ENCODE peak calls at places on chromosomes 12 and 14, in seven cellular contexts. One of them, this sample, is unnamed. For H3K4me1, the result is how much of the 10 kb centered on the place peaks cover.

GRCh38 chr12:131908082-131908715 is 13.8 kb downstream of the ULK1 start:
- DNase-seq in body of pancreas: no peak
- DNase-seq in thoracic aorta: no peak
- DNase-seq in hepatocyte: no peak
- DNase-seq in heart right ventricle: no peak
- DNase-seq in tibial nerve: no peak
- DNase-seq in aorta: peak
- DNase-seq in this sample: peak

GRCh38 chr12:68176252-68176651 is 16.7 kb upstream of the IFNG start:
- DNase-seq in body of pancreas: no peak
- DNase-seq in thoracic aorta: no peak
- DNase-seq in hepatocyte: no peak
- DNase-seq in heart right ventricle: no peak
- DNase-seq in tibial nerve: no peak
- DNase-seq in aorta: no peak
- DNase-seq in this sample: no peak

GRCh38 chr12:55659486-55660385 is 23.0 kb downstream of the OR10P1 start:
- DNase-seq in body of pancreas: peak
- DNase-seq in thoracic aorta: no peak
- DNase-seq in hepatocyte: no peak
- DNase-seq in heart right ventricle: no peak
- DNase-seq in tibial nerve: no peak
- DNase-seq in aorta: no peak
- DNase-seq in this sample: no peak

GRCh38 chr12:121765573-121765972 is 27.9 kb downstream of the RHOF start:
- DNase-seq in body of pancreas: no peak
- DNase-seq in thoracic aorta: no peak
- DNase-seq in hepatocyte: peak
- DNase-seq in heart right ventricle: no peak
- DNase-seq in tibial nerve: no peak
- DNase-seq in aorta: no peak
- DNase-seq in this sample: no peak

GRCh38 chr12:115964214-115964613 is 313.3 kb downstream of the MED13L start:
- DNase-seq in body of pancreas: no peak
- DNase-seq in thoracic aorta: no peak
- DNase-seq in hepatocyte: no peak
- DNase-seq in heart right ventricle: no peak
- DNase-seq in tibial nerve: no peak
- DNase-seq in aorta: no peak
- DNase-seq in this sample: no peak

GRCh38 chr12:67137256-67137655 is 131.9 kb upstream of the CAND1 start:
- DNase-seq in body of pancreas: no peak
- DNase-seq in thoracic aorta: no peak
- DNase-seq in hepatocyte: no peak
- DNase-seq in heart right ventricle: no peak
- DNase-seq in tibial nerve: no peak
- DNase-seq in aorta: no peak
- DNase-seq in this sample: no peak

GRCh38 chr14:55389330-55389729 is 22.3 kb downstream of the ATG14 start:
- DNase-seq in body of pancreas: no peak
- DNase-seq in thoracic aorta: no peak
- DNase-seq in hepatocyte: no peak
- DNase-seq in heart right ventricle: no peak
- DNase-seq in tibial nerve: no peak
- DNase-seq in aorta: no peak
- DNase-seq in this sample: no peak

GRCh38 chr14:69997849-69998248 is 118.6 kb downstream of the SMOC1 start:
- DNase-seq in body of pancreas: peak
- DNase-seq in thoracic aorta: no peak
- DNase-seq in hepatocyte: peak
- DNase-seq in heart right ventricle: no peak
- DNase-seq in tibial nerve: no peak
- DNase-seq in aorta: no peak
- DNase-seq in this sample: no peak

GRCh38 chr12:58741226-58741625 is 179.1 kb downstream of the LRIG3 start:
- DNase-seq in body of pancreas: no peak
- DNase-seq in thoracic aorta: no peak
- DNase-seq in hepatocyte: no peak
- DNase-seq in heart right ventricle: no peak
- DNase-seq in tibial nerve: no peak
- DNase-seq in aorta: no peak
- DNase-seq in this sample: no peak

GRCh38 chr14:54737132-54737711 is 165.4 kb downstream of the GCH1 start:
- DNase-seq in body of pancreas: no peak
- DNase-seq in thoracic aorta: no peak
- DNase-seq in hepatocyte: no peak
- DNase-seq in heart right ventricle: no peak
- DNase-seq in tibial nerve: no peak
- DNase-seq in aorta: no peak
- DNase-seq in this sample: no peak

GRCh38 chr14:34345718-34346465 is 116.1 kb downstream of the SPTSSA start:
- DNase-seq in body of pancreas: no peak
- DNase-seq in thoracic aorta: no peak
- DNase-seq in hepatocyte: no peak
- DNase-seq in heart right ventricle: no peak
- DNase-seq in tibial nerve: no peak
- DNase-seq in aorta: no peak
- DNase-seq in this sample: no peak

GRCh38 chr14:56590535-56590951 is 10.9 kb downstream of the TMEM260 start:
- DNase-seq in body of pancreas: no peak
- DNase-seq in thoracic aorta: no peak
- DNase-seq in hepatocyte: no peak
- DNase-seq in heart right ventricle: peak
- DNase-seq in tibial nerve: no peak
- DNase-seq in aorta: no peak
- DNase-seq in this sample: no peak

GRCh38 chr14:63155511-63156189 is 48.6 kb upstream of the RHOJ start:
- DNase-seq in body of pancreas: no peak
- DNase-seq in thoracic aorta: no peak
- DNase-seq in hepatocyte: no peak
- DNase-seq in heart right ventricle: no peak
- DNase-seq in tibial nerve: no peak
- DNase-seq in aorta: no peak
- DNase-seq in this sample: no peak

GRCh38 chr12:118237053-118237665 is 101.2 kb downstream of the PEBP1 start:
- DNase-seq in body of pancreas: peak
- DNase-seq in thoracic aorta: no peak
- DNase-seq in hepatocyte: no peak
- DNase-seq in heart right ventricle: no peak
- DNase-seq in tibial nerve: no peak
- DNase-seq in aorta: no peak
- DNase-seq in this sample: no peak

GRCh38 chr14:53295985-53296582 is 143.0 kb upstream of the DDHD1 start:
- DNase-seq in body of pancreas: no peak
- DNase-seq in thoracic aorta: no peak
- DNase-seq in hepatocyte: peak
- DNase-seq in heart right ventricle: no peak
- DNase-seq in tibial nerve: peak
- DNase-seq in aorta: no peak
- DNase-seq in this sample: no peak

GRCh38 chr12:39294712-39295111 is 148.2 kb downstream of the KIF21A start:
- DNase-seq in body of pancreas: no peak
- DNase-seq in thoracic aorta: no peak
- DNase-seq in hepatocyte: no peak
- DNase-seq in heart right ventricle: no peak
- DNase-seq in tibial nerve: no peak
- DNase-seq in aorta: no peak
- DNase-seq in this sample: no peak

GRCh38 chr12:107311682-107312081 is 218.3 kb upstream of the CRY1 start:
- DNase-seq in body of pancreas: no peak
- DNase-seq in thoracic aorta: no peak
- DNase-seq in hepatocyte: no peak
- DNase-seq in heart right ventricle: no peak
- DNase-seq in tibial nerve: no peak
- DNase-seq in aorta: no peak
- DNase-seq in this sample: no peak

GRCh38 chr12:89781161-89781560 is 72.5 kb upstream of the ATP2B1 start:
- DNase-seq in body of pancreas: no peak
- DNase-seq in thoracic aorta: no peak
- DNase-seq in hepatocyte: no peak
- DNase-seq in heart right ventricle: no peak
- DNase-seq in tibial nerve: no peak
- DNase-seq in aorta: no peak
- DNase-seq in this sample: no peak

GRCh38 chr12:57090924-57091632 is 2.2 kb downstream of the NAB2 start:
- DNase-seq in body of pancreas: no peak
- DNase-seq in thoracic aorta: no peak
- DNase-seq in hepatocyte: no peak
- DNase-seq in heart right ventricle: no peak
- DNase-seq in tibial nerve: no peak
- DNase-seq in aorta: peak
- DNase-seq in this sample: no peak

GRCh38 chr12:62841841-62842240 is 93.1 kb downstream of the PPM1H start:
- DNase-seq in body of pancreas: peak
- DNase-seq in thoracic aorta: no peak
- DNase-seq in hepatocyte: no peak
- DNase-seq in heart right ventricle: no peak
- DNase-seq in tibial nerve: peak
- DNase-seq in aorta: no peak
- DNase-seq in this sample: no peak

GRCh38 chr12:118373628-118374027 is 921 bp upstream of the TAOK3 start:
- DNase-seq in body of pancreas: no peak
- DNase-seq in thoracic aorta: no peak
- DNase-seq in hepatocyte: no peak
- DNase-seq in heart right ventricle: no peak
- DNase-seq in tibial nerve: no peak
- DNase-seq in aorta: no peak
- DNase-seq in this sample: no peak

GRCh38 chr12:109127533-109128242 is 11.3 kb downstream of the ACACB start:
- DNase-seq in body of pancreas: no peak
- DNase-seq in thoracic aorta: no peak
- DNase-seq in hepatocyte: no peak
- DNase-seq in heart right ventricle: no peak
- DNase-seq in tibial nerve: no peak
- DNase-seq in aorta: no peak
- DNase-seq in this sample: no peak

GRCh38 chr12:48126953-48127630 is 7.9 kb downstream of the PFKM start:
- DNase-seq in body of pancreas: no peak
- DNase-seq in thoracic aorta: no peak
- DNase-seq in hepatocyte: no peak
- DNase-seq in heart right ventricle: no peak
- DNase-seq in tibial nerve: no peak
- DNase-seq in aorta: no peak
- DNase-seq in this sample: no peak

GRCh38 chr12:40942326-40942725 is 245.8 kb upstream of the PDZRN4 start:
- DNase-seq in body of pancreas: no peak
- DNase-seq in thoracic aorta: no peak
- DNase-seq in hepatocyte: peak
- DNase-seq in heart right ventricle: no peak
- DNase-seq in tibial nerve: no peak
- DNase-seq in aorta: no peak
- DNase-seq in this sample: no peak

GRCh38 chr12:63802012-63802608 is 22.4 kb downstream of the RXYLT1 start:
- DNase-seq in body of pancreas: no peak
- DNase-seq in thoracic aorta: no peak
- DNase-seq in hepatocyte: peak
- DNase-seq in heart right ventricle: no peak
- DNase-seq in tibial nerve: no peak
- DNase-seq in aorta: no peak
- DNase-seq in this sample: no peak

GRCh38 chr12:75130811-75131210 is 78.8 kb downstream of the KCNC2 start:
- DNase-seq in body of pancreas: no peak
- DNase-seq in thoracic aorta: no peak
- DNase-seq in hepatocyte: no peak
- DNase-seq in heart right ventricle: no peak
- DNase-seq in tibial nerve: no peak
- DNase-seq in aorta: no peak
- DNase-seq in this sample: no peak

GRCh38 chr14:37172024-37172869 is at the start of gene SLC25A21:
- DNase-seq in body of pancreas: peak
- DNase-seq in thoracic aorta: no peak
- DNase-seq in hepatocyte: peak
- DNase-seq in heart right ventricle: peak
- DNase-seq in tibial nerve: peak
- DNase-seq in aorta: peak
- DNase-seq in this sample: peak

GRCh38 chr12:103924761-103925641 is 5.2 kb upstream of the HSP90B1 start:
- DNase-seq in body of pancreas: no peak
- DNase-seq in thoracic aorta: no peak
- DNase-seq in hepatocyte: peak
- DNase-seq in heart right ventricle: no peak
- DNase-seq in tibial nerve: no peak
- DNase-seq in aorta: no peak
- DNase-seq in this sample: no peak

GRCh38 chr12:8953773-8954402 is 4.4 kb upstream of the M6PR start:
- DNase-seq in body of pancreas: no peak
- DNase-seq in thoracic aorta: no peak
- DNase-seq in hepatocyte: no peak
- DNase-seq in heart right ventricle: peak
- DNase-seq in tibial nerve: no peak
- DNase-seq in aorta: no peak
- DNase-seq in this sample: no peak

DNA sequence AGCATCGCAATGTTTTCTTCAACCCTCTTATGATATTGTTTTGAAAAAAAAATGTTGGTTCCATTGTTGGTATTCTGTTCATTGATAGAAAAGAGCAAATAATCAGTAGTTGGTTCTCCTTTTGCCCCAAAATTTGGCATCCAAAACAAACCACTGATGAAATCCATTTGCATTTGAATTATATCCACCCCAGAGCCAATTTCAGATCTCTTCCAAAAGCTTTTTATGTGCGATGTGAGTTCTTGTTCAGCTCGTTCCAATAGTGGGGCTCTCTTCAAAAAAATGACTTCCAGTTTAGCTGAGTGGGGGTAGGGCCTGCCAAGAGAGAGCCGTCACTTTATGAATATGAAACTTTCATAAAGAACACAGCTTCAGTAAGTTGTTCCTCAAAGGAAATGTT is 130.7 kb downstream of the DIO2 start:
- DNase-seq in body of pancreas: no peak
- DNase-seq in thoracic aorta: no peak
- DNase-seq in hepatocyte: no peak
- DNase-seq in heart right ventricle: no peak
- DNase-seq in tibial nerve: no peak
- DNase-seq in aorta: no peak
- DNase-seq in this sample: no peak
- H3K4me1 ChIP-seq in body of pancreas: under half
- H3K4me1 ChIP-seq in thoracic aorta: under half
- H3K4me1 ChIP-seq in hepatocyte: under half
- H3K4me1 ChIP-seq in heart right ventricle: under half
- H3K4me1 ChIP-seq in tibial nerve: under half
- H3K4me1 ChIP-seq in aorta: under half
- H3K4me1 ChIP-seq in this sample: under half

GRCh38 chr14:99794156-99794780 is 1.1 kb downstream of the EML1 start:
- DNase-seq in body of pancreas: no peak
- DNase-seq in thoracic aorta: no peak
- DNase-seq in hepatocyte: no peak
- DNase-seq in heart right ventricle: no peak
- DNase-seq in tibial nerve: no peak
- DNase-seq in aorta: no peak
- DNase-seq in this sample: no peak
- H3K27ac ChIP-seq in body of pancreas: no peak
- H3K27ac ChIP-seq in thoracic aorta: peak
- H3K27ac ChIP-seq in hepatocyte: peak
- H3K27ac ChIP-seq in heart right ventricle: no peak
- H3K27ac ChIP-seq in tibial nerve: peak
- H3K27ac ChIP-seq in aorta: no peak
- H3K27ac ChIP-seq in this sample: no peak

GRCh38 chr12:12786371-12786715 is 884 bp downstream of the APOLD1 start:
- DNase-seq in body of pancreas: no peak
- DNase-seq in thoracic aorta: no peak
- DNase-seq in hepatocyte: no peak
- DNase-seq in heart right ventricle: no peak
- DNase-seq in tibial nerve: no peak
- DNase-seq in aorta: no peak
- DNase-seq in this sample: no peak
- H3K4me1 ChIP-seq in body of pancreas: under half
- H3K4me1 ChIP-seq in thoracic aorta: under half
- H3K4me1 ChIP-seq in hepatocyte: under half
- H3K4me1 ChIP-seq in heart right ventricle: under half
- H3K4me1 ChIP-seq in tibial nerve: under half
- H3K4me1 ChIP-seq in aorta: under half
- H3K4me1 ChIP-seq in this sample: under half

GRCh38 chr12:122951406-122951805 is 14.9 kb downstream of the ABCB9 start:
- DNase-seq in body of pancreas: no peak
- DNase-seq in thoracic aorta: no peak
- DNase-seq in hepatocyte: peak
- DNase-seq in heart right ventricle: no peak
- DNase-seq in tibial nerve: no peak
- DNase-seq in aorta: no peak
- DNase-seq in this sample: no peak
- H3K27ac ChIP-seq in body of pancreas: no peak
- H3K27ac ChIP-seq in thoracic aorta: no peak
- H3K27ac ChIP-seq in hepatocyte: peak
- H3K27ac ChIP-seq in heart right ventricle: no peak
- H3K27ac ChIP-seq in tibial nerve: peak
- H3K27ac ChIP-seq in aorta: no peak
- H3K27ac ChIP-seq in this sample: no peak